ENCODE peak calls at places on chromosomes 7 and 10, in six cellular contexts. O is ACHN, M is BJ, X is HCT116, A is hypothalamus, G is non-pigmented ciliary epithelial cell. T is an unnamed sample.

GRCh38 chr7:98755138-98755898 is 114.5 kb downstream of the TMEM130 start:
- DNase-seq in O (no peak), M (no peak), X (no peak), A (no peak), G (no peak), T (no peak)

GRCh38 chr10:67110286-67110685 is 184.4 kb downstream of the LRRTM3 start:
- DNase-seq in O (no peak), M (no peak), X (no peak), A (no peak), G (no peak), T (no peak)

GRCh38 chr10:86730227-86730626 is 26.2 kb upstream of the BMPR1A start:
- DNase-seq in O (no peak), M (no peak), X (no peak), A (peak), G (no peak), T (no peak)

GRCh38 chr7:127678330-127678729 is 26.3 kb downstream of the SND1 start:
- DNase-seq in O (peak), M (no peak), X (no peak), A (peak), G (no peak), T (no peak)

GRCh38 chr10:123618224-123618623 is 47.9 kb upstream of the GPR26 start:
- DNase-seq in O (no peak), M (no peak), X (no peak), A (no peak), G (no peak), T (no peak)

GRCh38 chr10:78894841-78895195 is 173.9 kb upstream of the ZMIZ1 start:
- DNase-seq in O (no peak), M (no peak), X (no peak), A (no peak), G (no peak), T (no peak)

GRCh38 chr10:48464121-48464870 is 140.6 kb downstream of the ARHGAP22 start:
- DNase-seq in O (no peak), M (no peak), X (no peak), A (no peak), G (no peak), T (no peak)

GRCh38 chr10:13458107-13458761 is 70.6 kb downstream of the BEND7 start:
- DNase-seq in O (no peak), M (no peak), X (no peak), A (no peak), G (no peak), T (no peak)

GRCh38 chr10:24681476-24682088 is 42.1 kb downstream of the ARHGAP21 start:
- DNase-seq in O (no peak), M (no peak), X (no peak), A (no peak), G (no peak), T (no peak)

GRCh38 chr10:110398419-110399162 is 93.9 kb upstream of the SMNDC1 start:
- DNase-seq in O (peak), M (peak), X (peak), A (no peak), G (peak), T (peak)

GRCh38 chr10:48604408-48605263 is at the start of gene ARHGAP22:
- DNase-seq in O (peak), M (no peak), X (no peak), A (peak), G (no peak), T (no peak)

GRCh38 chr10:78948616-78949015 is 120.2 kb upstream of the ZMIZ1 start:
- DNase-seq in O (no peak), M (no peak), X (no peak), A (no peak), G (no peak), T (no peak)

GRCh38 chr10:90227259-90227658 is 525.9 kb downstream of the KIF20B start:
- DNase-seq in O (no peak), M (peak), X (peak), A (no peak), G (peak), T (peak)